ENCODE peak calls at places on chromosomes 12 and 14, in seven cellular contexts. S, I, H, U, Y, G and J are unnamed samples.

GRCh38 chr12:102300824-102301461 is 103.3 kb upstream of the PMCH start:
- DNase-seq in Y (peak), U (peak), G (no peak), S (peak), H (no peak), I (peak), J (no peak)

GRCh38 chr14:65434216-65434850 is 21.8 kb downstream of the FUT8 start:
- DNase-seq in U (no peak), I (peak), H (no peak), Y (no peak), S (no peak), G (no peak), J (no peak)

GRCh38 chr12:100956311-100956852 is 161.8 kb downstream of the ANO4 start:
- DNase-seq in I (peak), G (no peak), H (no peak), Y (no peak), S (peak), U (no peak), J (no peak)

GRCh38 chr12:96510306-96510764 is 21.0 kb downstream of the CFAP54 start:
- DNase-seq in H (no peak), Y (no peak), U (no peak), G (no peak), I (no peak), S (peak), J (no peak)

GRCh38 chr12:52259850-52260249 is 14.6 kb upstream of the KRT86 start:
- DNase-seq in S (no peak), Y (no peak), G (no peak), U (peak), I (no peak), H (no peak), J (no peak)

GRCh38 chr14:75566321-75566720 is 12.1 kb upstream of the FLVCR2 start:
- DNase-seq in H (no peak), Y (no peak), G (peak), S (no peak), U (no peak), I (no peak), J (peak)

GRCh38 chr12:47034661-47035060 is 44.8 kb upstream of the PCED1B start:
- DNase-seq in I (peak), S (peak), Y (no peak), H (no peak), G (no peak), U (no peak), J (no peak)

GRCh38 chr12:58727526-58727925 is 192.8 kb downstream of the LRIG3 start:
- DNase-seq in S (peak), Y (no peak), H (no peak), U (peak), I (no peak), G (no peak), J (no peak)

GRCh38 chr14:23528555-23528954 is 23.0 kb downstream of the ZFHX2 start:
- DNase-seq in Y (peak), I (no peak), G (no peak), U (no peak), S (no peak), H (no peak), J (no peak)

GRCh38 chr14:75401356-75401755 is 26.5 kb upstream of the JDP2 start:
- DNase-seq in S (peak), H (peak), U (no peak), Y (peak), G (no peak), I (no peak), J (no peak)

GRCh38 chr12:69510176-69510827 is 40.1 kb downstream of the FRS2 start:
- DNase-seq in Y (no peak), I (no peak), S (no peak), G (no peak), U (no peak), H (no peak), J (no peak)

GRCh38 chr14:49593016-49593415 is 5.7 kb upstream of the LRR1 start:
- DNase-seq in Y (peak), H (no peak), I (peak), G (no peak), U (no peak), S (peak), J (no peak)

GRCh38 chr14:57933363-57933762 is 67.5 kb upstream of the SLC35F4 start:
- DNase-seq in U (no peak), Y (no peak), H (no peak), I (no peak), G (no peak), S (no peak), J (no peak)

GRCh38 chr14:22221508-22221907 is 367.5 kb downstream of the DAD1 start:
- DNase-seq in G (no peak), S (peak), U (peak), I (no peak), H (no peak), Y (peak), J (no peak)

GRCh38 chr12:67056329-67056728 is 212.8 kb upstream of the CAND1 start:
- DNase-seq in G (no peak), H (no peak), U (no peak), I (no peak), S (no peak), Y (no peak), J (no peak)

GRCh38 chr12:62684586-62685295 is 218.1 kb downstream of the MON2 start:
- DNase-seq in U (no peak), G (no peak), S (no peak), H (no peak), Y (no peak), I (no peak), J (no peak)

GRCh38 chr14:42617005-42617404 is 1010.3 kb downstream of the LRFN5 start:
- DNase-seq in I (no peak), S (no peak), U (no peak), Y (no peak), H (no peak), G (no peak), J (no peak)

GRCh38 chr14:23559010-23559920 is 3.2 kb downstream of the THTPA start:
- DNase-seq in U (peak), S (peak), G (peak), H (no peak), I (no peak), Y (peak), J (peak)

GRCh38 chr12:122201381-122201780 is 2.1 kb upstream of the B3GNT4 start:
- DNase-seq in S (no peak), U (no peak), H (no peak), G (no peak), I (no peak), Y (no peak), J (no peak)

GRCh38 chr12:109291531-109292341 is 17.3 kb downstream of the FOXN4 start:
- DNase-seq in S (no peak), I (peak), U (no peak), Y (peak), H (peak), G (no peak), J (no peak)

GRCh38 chr14:95125156-95125555 is 32.2 kb downstream of the DICER1 start:
- DNase-seq in S (no peak), U (no peak), I (no peak), Y (no peak), H (no peak), G (no peak), J (no peak)

GRCh38 chr14:60848066-60848465 is 113.5 kb downstream of the MNAT1 start:
- DNase-seq in G (no peak), S (no peak), U (peak), Y (no peak), I (no peak), H (no peak), J (no peak)

GRCh38 chr12:122062832-122063690 is 15.5 kb upstream of the MLXIP start:
- DNase-seq in Y (peak), U (peak), G (no peak), I (peak), H (no peak), S (peak), J (no peak)